ENCODE peak calls at places on chromosomes 3 and 15, in eight cellular contexts. I is amniotic stem cell; T is stimulated activated CD8-positive, alpha-beta memory T cell treated with anti-CD3 and anti-CD28 coated beads, Interleukin-15, amount 100 ng/mL, for 24 hours; D is AG08396; M is left kidney; G is EH; N is CD8-positive, alpha-beta memory T cell; H is activated CD8-positive, alpha-beta T cell treated with anti-CD3 and anti-CD28 coated beads for 36 hours. Q is an unnamed sample.

GRCh38 chr3:197024881-197025735 is 4.5 kb downstream of the MELTF start:
- DNase-seq in I (no peak), T (no peak), D (no peak), M (no peak), G (no peak), N (no peak), H (no peak), Q (no peak)

GRCh38 chr15:65824941-65825544 is 33.0 kb upstream of the DENND4A start:
- DNase-seq in I (no peak), T (no peak), D (peak; percentile 12), M (no peak), G (peak; percentile 43), N (no peak), H (no peak), Q (peak; percentile 66)

GRCh38 chr3:71582612-71583568 is 638 bp downstream of the FOXP1 start:
- DNase-seq in I (no peak), T (peak; percentile 40), D (peak; percentile 24), M (peak; percentile 90), G (peak; percentile 69), N (peak; percentile 45), H (peak; percentile 87), Q (no peak)

GRCh38 chr3:146967786-146968185 is 362.6 kb upstream of the PLSCR5 start:
- DNase-seq in I (no peak), T (no peak), D (no peak), M (no peak), G (no peak), N (no peak), H (no peak), Q (no peak)

GRCh38 chr3:17740703-17741102 is 1.7 kb downstream of the TBC1D5 start:
- DNase-seq in I (no peak), T (no peak), D (peak; percentile 23), M (peak; percentile 42), G (peak; percentile 29), N (no peak), H (no peak), Q (peak; percentile 72)

GRCh38 chr3:132117642-132118041 is 82.8 kb upstream of the CPNE4 start:
- DNase-seq in I (no peak), T (no peak), D (peak; percentile 12), M (no peak), G (no peak), N (no peak), H (no peak), Q (peak; percentile 8)

GRCh38 chr3:27521179-27521871 is 37.1 kb upstream of the SLC4A7 start:
- DNase-seq in I (peak; percentile 41), T (no peak), D (peak; percentile 65), M (no peak), G (peak; percentile 93), N (no peak), H (no peak), Q (peak; percentile 97)

GRCh38 chr15:57993409-57993808 is 72.1 kb downstream of the ALDH1A2 start:
- DNase-seq in I (no peak), T (no peak), D (no peak), M (no peak), G (no peak), N (no peak), H (no peak), Q (no peak)

GRCh38 chr3:30082652-30083051 is 523.7 kb upstream of the TGFBR2 start:
- DNase-seq in I (no peak), T (no peak), D (no peak), M (no peak), G (no peak), N (no peak), H (no peak), Q (no peak)

GRCh38 chr15:62068787-62069170 is 2.0 kb downstream of the C2CD4A start:
- DNase-seq in I (no peak), T (no peak), D (no peak), M (no peak), G (peak; percentile 35), N (peak; percentile 3), H (no peak), Q (peak; percentile 51)

GRCh38 chr3:179604336-179605078 is at the start of the genes MRPL47 and NDUFB5:
- DNase-seq in I (peak; percentile 96), T (peak; percentile 81), D (peak; percentile 92), M (peak; percentile 99), G (peak; percentile 97), N (peak; percentile 92), H (peak; percentile 96), Q (peak; percentile 97)

GRCh38 chr3:157566596-157566995 is 63.4 kb upstream of the VEPH1 start:
- DNase-seq in I (no peak), T (no peak), D (no peak), M (no peak), G (no peak), N (no peak), H (no peak), Q (no peak)

GRCh38 chr15:78077053-78077859 is at the start of gene TBC1D2B:
- DNase-seq in I (no peak), T (peak; percentile 57), D (peak; percentile 80), M (peak; percentile 77), G (peak; percentile 61), N (peak; percentile 65), H (peak; percentile 71), Q (peak; percentile 43)

GRCh38 chr3:127406309-127407025 is 118.6 kb upstream of the PRR20G start:
- DNase-seq in I (no peak), T (no peak), D (no peak), M (no peak), G (peak; percentile 16), N (no peak), H (peak; percentile 36), Q (peak; percentile 20)

GRCh38 chr3:120544361-120544760 is 51.8 kb upstream of the NDUFB4 start:
- DNase-seq in I (no peak), T (no peak), D (no peak), M (no peak), G (no peak), N (no peak), H (no peak), Q (no peak)

GRCh38 chr3:62768896-62769295 is 106.3 kb downstream of the CADPS start:
- DNase-seq in I (no peak), T (no peak), D (no peak), M (no peak), G (no peak), N (no peak), H (no peak), Q (no peak)

GRCh38 chr3:152760591-152760990 is 74.3 kb upstream of the P2RY1 start:
- DNase-seq in I (no peak), T (no peak), D (no peak), M (no peak), G (no peak), N (no peak), H (no peak), Q (no peak)

GRCh38 chr3:184172681-184173373 is 1.8 kb upstream of the AP2M1 start:
- DNase-seq in I (peak; percentile 70), T (no peak), D (peak; percentile 63), M (no peak), G (peak; percentile 97), N (no peak), H (no peak), Q (no peak)

GRCh38 chr15:48766196-48766595 is 44.7 kb downstream of the CEP152 start:
- DNase-seq in I (no peak), T (no peak), D (no peak), M (no peak), G (peak; percentile 18), N (no peak), H (no peak), Q (no peak)